ENCODE peak calls at places on chromosomes 13 and 19, in six cellular contexts. One of them, this sample, is unnamed.

GRCh38 chr19:53332484-53332883 is 1.1 kb upstream of the ZNF845 start:
- DNase-seq in stimulated activated CD4-positive, alpha-beta T cell treated with anti-CD3 and anti-CD28 coated beads, Interleukin-4, amount 100 ng/mL, for 48 hours: no peak
- DNase-seq in psoas muscle: no peak
- DNase-seq in activated naive CD8-positive, alpha-beta T cell treated with anti-CD3 and anti-CD28 coated beads, Interleukin-2, amount 50 U/mL, for 24 hours: no peak
- DNase-seq in mesothelial cell of epicardium: no peak
- DNase-seq in activated CD4-positive, alpha-beta T cell treated with anti-CD3 and anti-CD28 coated beads, Interleukin-2, amount 10 ng/mL, durations not matched to agents 7 days and 5 days: no peak
- DNase-seq in this sample: no peak

GRCh38 chr13:99288069-99288468 is 19.1 kb downstream of the GPR183 start:
- DNase-seq in stimulated activated CD4-positive, alpha-beta T cell treated with anti-CD3 and anti-CD28 coated beads, Interleukin-4, amount 100 ng/mL, for 48 hours: no peak
- DNase-seq in psoas muscle: no peak
- DNase-seq in activated naive CD8-positive, alpha-beta T cell treated with anti-CD3 and anti-CD28 coated beads, Interleukin-2, amount 50 U/mL, for 24 hours: peak; percentile 52
- DNase-seq in mesothelial cell of epicardium: no peak
- DNase-seq in activated CD4-positive, alpha-beta T cell treated with anti-CD3 and anti-CD28 coated beads, Interleukin-2, amount 10 ng/mL, durations not matched to agents 7 days and 5 days: peak; percentile 27
- DNase-seq in this sample: no peak

GRCh38 chr19:36060430-36060829 is 5.7 kb downstream of the WDR62 start:
- DNase-seq in stimulated activated CD4-positive, alpha-beta T cell treated with anti-CD3 and anti-CD28 coated beads, Interleukin-4, amount 100 ng/mL, for 48 hours: no peak
- DNase-seq in psoas muscle: peak; percentile 31
- DNase-seq in activated naive CD8-positive, alpha-beta T cell treated with anti-CD3 and anti-CD28 coated beads, Interleukin-2, amount 50 U/mL, for 24 hours: peak; percentile 20
- DNase-seq in mesothelial cell of epicardium: no peak
- DNase-seq in activated CD4-positive, alpha-beta T cell treated with anti-CD3 and anti-CD28 coated beads, Interleukin-2, amount 10 ng/mL, durations not matched to agents 7 days and 5 days: peak; percentile 12
- DNase-seq in this sample: peak; percentile 39

GRCh38 chr19:11195681-11196080 is 1.7 kb downstream of the KANK2 start:
- DNase-seq in stimulated activated CD4-positive, alpha-beta T cell treated with anti-CD3 and anti-CD28 coated beads, Interleukin-4, amount 100 ng/mL, for 48 hours: no peak
- DNase-seq in psoas muscle: no peak
- DNase-seq in activated naive CD8-positive, alpha-beta T cell treated with anti-CD3 and anti-CD28 coated beads, Interleukin-2, amount 50 U/mL, for 24 hours: no peak
- DNase-seq in mesothelial cell of epicardium: no peak
- DNase-seq in activated CD4-positive, alpha-beta T cell treated with anti-CD3 and anti-CD28 coated beads, Interleukin-2, amount 10 ng/mL, durations not matched to agents 7 days and 5 days: no peak
- DNase-seq in this sample: no peak

GRCh38 chr13:43838909-43839308 is 40.6 kb downstream of the CCDC122 start:
- DNase-seq in stimulated activated CD4-positive, alpha-beta T cell treated with anti-CD3 and anti-CD28 coated beads, Interleukin-4, amount 100 ng/mL, for 48 hours: no peak
- DNase-seq in psoas muscle: no peak
- DNase-seq in activated naive CD8-positive, alpha-beta T cell treated with anti-CD3 and anti-CD28 coated beads, Interleukin-2, amount 50 U/mL, for 24 hours: no peak
- DNase-seq in mesothelial cell of epicardium: no peak
- DNase-seq in activated CD4-positive, alpha-beta T cell treated with anti-CD3 and anti-CD28 coated beads, Interleukin-2, amount 10 ng/mL, durations not matched to agents 7 days and 5 days: no peak
- DNase-seq in this sample: no peak

GRCh38 chr13:47999973-48000372 is 1.1 kb downstream of the SUCLA2 start:
- DNase-seq in stimulated activated CD4-positive, alpha-beta T cell treated with anti-CD3 and anti-CD28 coated beads, Interleukin-4, amount 100 ng/mL, for 48 hours: no peak
- DNase-seq in psoas muscle: no peak
- DNase-seq in activated naive CD8-positive, alpha-beta T cell treated with anti-CD3 and anti-CD28 coated beads, Interleukin-2, amount 50 U/mL, for 24 hours: no peak
- DNase-seq in mesothelial cell of epicardium: no peak
- DNase-seq in activated CD4-positive, alpha-beta T cell treated with anti-CD3 and anti-CD28 coated beads, Interleukin-2, amount 10 ng/mL, durations not matched to agents 7 days and 5 days: no peak
- DNase-seq in this sample: peak; percentile 5

GRCh38 chr13:46893221-46893620 is 3.6 kb downstream of the HTR2A start:
- DNase-seq in stimulated activated CD4-positive, alpha-beta T cell treated with anti-CD3 and anti-CD28 coated beads, Interleukin-4, amount 100 ng/mL, for 48 hours: no peak
- DNase-seq in psoas muscle: no peak
- DNase-seq in activated naive CD8-positive, alpha-beta T cell treated with anti-CD3 and anti-CD28 coated beads, Interleukin-2, amount 50 U/mL, for 24 hours: no peak
- DNase-seq in mesothelial cell of epicardium: no peak
- DNase-seq in activated CD4-positive, alpha-beta T cell treated with anti-CD3 and anti-CD28 coated beads, Interleukin-2, amount 10 ng/mL, durations not matched to agents 7 days and 5 days: no peak
- DNase-seq in this sample: no peak

GRCh38 chr19:38209671-38210457 is 14.2 kb downstream of the DPF1 start:
- DNase-seq in stimulated activated CD4-positive, alpha-beta T cell treated with anti-CD3 and anti-CD28 coated beads, Interleukin-4, amount 100 ng/mL, for 48 hours: no peak
- DNase-seq in psoas muscle: peak; percentile 82
- DNase-seq in activated naive CD8-positive, alpha-beta T cell treated with anti-CD3 and anti-CD28 coated beads, Interleukin-2, amount 50 U/mL, for 24 hours: no peak
- DNase-seq in mesothelial cell of epicardium: no peak
- DNase-seq in activated CD4-positive, alpha-beta T cell treated with anti-CD3 and anti-CD28 coated beads, Interleukin-2, amount 10 ng/mL, durations not matched to agents 7 days and 5 days: no peak
- DNase-seq in this sample: no peak

GRCh38 chr13:49995535-49996165 is 1.2 kb upstream of the TRIM13 start:
- DNase-seq in stimulated activated CD4-positive, alpha-beta T cell treated with anti-CD3 and anti-CD28 coated beads, Interleukin-4, amount 100 ng/mL, for 48 hours: no peak
- DNase-seq in psoas muscle: no peak
- DNase-seq in activated naive CD8-positive, alpha-beta T cell treated with anti-CD3 and anti-CD28 coated beads, Interleukin-2, amount 50 U/mL, for 24 hours: no peak
- DNase-seq in mesothelial cell of epicardium: no peak
- DNase-seq in activated CD4-positive, alpha-beta T cell treated with anti-CD3 and anti-CD28 coated beads, Interleukin-2, amount 10 ng/mL, durations not matched to agents 7 days and 5 days: no peak
- DNase-seq in this sample: no peak

GRCh38 chr13:112575680-112576079 is 12.3 kb downstream of the TUBGCP3 start:
- DNase-seq in stimulated activated CD4-positive, alpha-beta T cell treated with anti-CD3 and anti-CD28 coated beads, Interleukin-4, amount 100 ng/mL, for 48 hours: no peak
- DNase-seq in psoas muscle: no peak
- DNase-seq in activated naive CD8-positive, alpha-beta T cell treated with anti-CD3 and anti-CD28 coated beads, Interleukin-2, amount 50 U/mL, for 24 hours: no peak
- DNase-seq in mesothelial cell of epicardium: no peak
- DNase-seq in activated CD4-positive, alpha-beta T cell treated with anti-CD3 and anti-CD28 coated beads, Interleukin-2, amount 10 ng/mL, durations not matched to agents 7 days and 5 days: no peak
- DNase-seq in this sample: no peak

GRCh38 chr19:45079911-45080469 is 930 bp downstream of the GEMIN7 start:
- DNase-seq in stimulated activated CD4-positive, alpha-beta T cell treated with anti-CD3 and anti-CD28 coated beads, Interleukin-4, amount 100 ng/mL, for 48 hours: no peak
- DNase-seq in psoas muscle: no peak
- DNase-seq in activated naive CD8-positive, alpha-beta T cell treated with anti-CD3 and anti-CD28 coated beads, Interleukin-2, amount 50 U/mL, for 24 hours: no peak
- DNase-seq in mesothelial cell of epicardium: no peak
- DNase-seq in activated CD4-positive, alpha-beta T cell treated with anti-CD3 and anti-CD28 coated beads, Interleukin-2, amount 10 ng/mL, durations not matched to agents 7 days and 5 days: peak; percentile 24
- DNase-seq in this sample: no peak

GRCh38 chr19:51702754-51703654 is 9.9 kb downstream of the SPACA6 start:
- DNase-seq in stimulated activated CD4-positive, alpha-beta T cell treated with anti-CD3 and anti-CD28 coated beads, Interleukin-4, amount 100 ng/mL, for 48 hours: no peak
- DNase-seq in psoas muscle: peak; percentile 35
- DNase-seq in activated naive CD8-positive, alpha-beta T cell treated with anti-CD3 and anti-CD28 coated beads, Interleukin-2, amount 50 U/mL, for 24 hours: no peak
- DNase-seq in mesothelial cell of epicardium: peak; percentile 51
- DNase-seq in activated CD4-positive, alpha-beta T cell treated with anti-CD3 and anti-CD28 coated beads, Interleukin-2, amount 10 ng/mL, durations not matched to agents 7 days and 5 days: no peak
- DNase-seq in this sample: no peak